ENCODE peak calls at places on chromosomes 2 and 18, in six cellular contexts. B, O, U, E, Z and M are unnamed samples.

GRCh38 chr2:51003345-51004192 is 28.4 kb downstream of the NRXN1 start:
- DNase-seq in U (no peak), B (no peak), Z (no peak), E (no peak), O (no peak), M (no peak)

GRCh38 chr18:42182728-42183700 is 228.0 kb downstream of the PIK3C3 start:
- DNase-seq in E (no peak), B (no peak), Z (no peak), U (no peak), O (no peak), M (no peak)

GRCh38 chr2:88493481-88493880 is 41.0 kb upstream of the FOXI3 start:
- DNase-seq in B (no peak), U (no peak), Z (no peak), E (no peak), O (no peak), M (no peak)

GRCh38 chr18:11946756-11947155 is 34.6 kb upstream of the IMPA2 start:
- DNase-seq in U (no peak), O (peak), E (no peak), B (peak), Z (peak), M (no peak)

GRCh38 chr2:49306925-49307324 is 152.6 kb upstream of the FSHR start:
- DNase-seq in O (no peak), Z (no peak), E (no peak), B (no peak), U (no peak), M (no peak)

GRCh38 chr2:26674771-26675170 is 17.8 kb upstream of the KCNK3 start:
- DNase-seq in Z (no peak), U (no peak), O (no peak), B (no peak), E (no peak), M (no peak)

GRCh38 chr18:71371951-71372605 is 1083.2 kb downstream of the SOCS6 start:
- DNase-seq in U (no peak), O (no peak), B (no peak), Z (no peak), E (no peak), M (no peak)

GRCh38 chr2:190791983-190792575 is 88.5 kb upstream of the GLS start:
- DNase-seq in B (no peak), Z (no peak), O (no peak), E (no peak), U (no peak), M (no peak)

GRCh38 chr2:12769492-12770105 is 52.9 kb downstream of the TRIB2 start:
- DNase-seq in U (no peak), O (no peak), E (no peak), B (peak), Z (peak), M (peak)

GRCh38 chr2:197514754-197515153 is 1.1 kb upstream of the MOB4 start:
- DNase-seq in O (no peak), B (no peak), Z (no peak), U (no peak), E (no peak), M (no peak)

GRCh38 chr2:3428577-3428976 is 49.1 kb downstream of the TRAPPC12 start:
- DNase-seq in E (no peak), U (no peak), B (no peak), O (no peak), Z (no peak), M (no peak)

GRCh38 chr18:9095297-9096012 is 7.0 kb upstream of the NDUFV2 start:
- DNase-seq in U (no peak), B (no peak), E (peak), Z (no peak), O (no peak), M (no peak)

GRCh38 chr18:58103339-58103930 is 59.4 kb downstream of the NEDD4L start:
- DNase-seq in B (no peak), Z (no peak), U (no peak), O (no peak), E (no peak), M (no peak)

GRCh38 chr2:237030382-237030781 is 55.3 kb upstream of the COPS8 start:
- DNase-seq in Z (no peak), O (no peak), U (no peak), B (no peak), E (no peak), M (no peak)

GRCh38 chr18:78995740-78996395 is 16.2 kb downstream of the SALL3 start:
- DNase-seq in Z (no peak), O (no peak), B (no peak), E (no peak), U (no peak), M (no peak)

GRCh38 chr2:104909317-104909716 is 55.4 kb downstream of the POU3F3 start:
- DNase-seq in U (no peak), O (no peak), B (no peak), Z (no peak), E (no peak), M (no peak)

GRCh38 chr18:24011095-24011917 is 3.2 kb upstream of the TTC39C start:
- DNase-seq in O (no peak), Z (no peak), B (no peak), U (no peak), E (no peak), M (no peak)

GRCh38 chr2:47190188-47190818 is 35.2 kb upstream of the STPG4 start:
- DNase-seq in U (no peak), O (no peak), E (no peak), B (no peak), Z (no peak), M (no peak)

GRCh38 chr2:39470580-39470979 is 33.5 kb upstream of the MAP4K3 start:
- DNase-seq in E (peak), B (no peak), U (no peak), O (no peak), Z (no peak), M (no peak)

GRCh38 chr2:193963472-193964119 is 1693.4 kb upstream of the SLC39A10 start:
- DNase-seq in E (no peak), O (no peak), Z (peak), B (no peak), U (no peak), M (no peak)

GRCh38 chr18:77197073-77197472 is 52.6 kb upstream of the GALR1 start:
- DNase-seq in E (no peak), O (no peak), B (no peak), Z (no peak), U (no peak), M (no peak)

GRCh38 chr2:183522441-183522840 is 398.2 kb downstream of the NUP35 start:
- DNase-seq in O (no peak), Z (no peak), U (no peak), E (no peak), B (no peak), M (no peak)

GRCh38 chr2:70893186-70893585 is 42.5 kb upstream of the ATP6V1B1 start:
- DNase-seq in B (no peak), E (no peak), O (no peak), Z (no peak), U (no peak), M (no peak)

GRCh38 chr2:125004091-125004800 is 979.2 kb downstream of the CNTNAP5 start:
- DNase-seq in E (no peak), O (no peak), U (no peak), Z (no peak), B (no peak), M (no peak)

GRCh38 chr2:64750001-64750816 is 96.5 kb upstream of the SERTAD2 start:
- DNase-seq in E (peak), B (peak), U (peak), Z (peak), O (peak), M (peak)

GRCh38 chr18:9184998-9185613 is 48.5 kb downstream of the ANKRD12 start:
- DNase-seq in Z (no peak), O (no peak), B (no peak), E (no peak), U (no peak), M (no peak)

GRCh38 chr2:101796825-101797600 is 99.5 kb downstream of the MAP4K4 start:
- DNase-seq in B (no peak), E (no peak), Z (no peak), U (no peak), O (no peak), M (no peak)

GRCh38 chr2:54575379-54575888 is 119.3 kb downstream of the SPTBN1 start:
- DNase-seq in O (no peak), U (no peak), Z (peak), B (no peak), E (no peak), M (no peak)

GRCh38 chr2:24054366-24055010 is 4.9 kb downstream of the FKBP1B start:
- DNase-seq in B (no peak), O (no peak), Z (no peak), E (no peak), U (no peak), M (no peak)

GRCh38 chr2:39743170-39743851 is 35.7 kb downstream of the THUMPD2 start:
- DNase-seq in O (no peak), B (no peak), U (no peak), E (no peak), Z (no peak), M (peak)

GRCh38 chr2:24429711-24430110 is 61.3 kb upstream of the NCOA1 start:
- DNase-seq in B (no peak), Z (no peak), E (no peak), U (no peak), O (no peak), M (no peak)

GRCh38 chr2:84202166-84202565 is 256.9 kb downstream of the SUCLG1 start:
- DNase-seq in U (no peak), B (no peak), E (no peak), Z (no peak), O (no peak), M (no peak)

GRCh38 chr2:237581751-237582746 is 8.5 kb downstream of the RAB17 start:
- DNase-seq in O (peak), U (peak), Z (peak), B (peak), E (peak), M (peak)

GRCh38 chr2:240426797-240427721 is 8.4 kb upstream of the GPC1 start:
- DNase-seq in E (peak), O (peak), Z (no peak), U (no peak), B (no peak), M (no peak)

GRCh38 chr2:221125691-221126090 is 446.4 kb downstream of the EPHA4 start:
- DNase-seq in O (no peak), Z (no peak), B (no peak), E (no peak), U (no peak), M (no peak)

GRCh38 chr2:239365071-239365781 is 35.6 kb downstream of the HDAC4 start:
- DNase-seq in B (no peak), U (no peak), E (no peak), O (no peak), Z (no peak), M (no peak)

GRCh38 chr2:196131949-196132925 is 39.1 kb downstream of the STK17B start:
- DNase-seq in U (no peak), B (no peak), E (peak), O (no peak), Z (no peak), M (no peak)

GRCh38 chr18:79077181-79077580 is 8.0 kb downstream of the ATP9B start:
- DNase-seq in E (no peak), U (no peak), O (no peak), Z (no peak), B (no peak), M (no peak)

GRCh38 chr2:22360735-22361374 is 1024.1 kb upstream of the KLHL29 start:
- DNase-seq in O (no peak), E (no peak), U (no peak), Z (no peak), B (no peak), M (no peak)

GRCh38 chr2:56008661-56009411 is 85.3 kb upstream of the EFEMP1 start:
- DNase-seq in U (peak), O (no peak), E (no peak), B (peak), Z (peak), M (peak)

GRCh38 chr2:56011624-56012023 is 88.0 kb upstream of the EFEMP1 start:
- DNase-seq in O (no peak), E (no peak), U (no peak), B (no peak), Z (no peak), M (no peak)

GRCh38 chr2:56012216-56012615 is 88.6 kb upstream of the EFEMP1 start:
- DNase-seq in Z (no peak), O (no peak), E (no peak), U (no peak), B (no peak), M (no peak)

GRCh38 chr2:56013475-56013874 is 89.9 kb upstream of the EFEMP1 start:
- DNase-seq in O (no peak), U (no peak), E (no peak), B (no peak), Z (no peak), M (no peak)

DNA sequence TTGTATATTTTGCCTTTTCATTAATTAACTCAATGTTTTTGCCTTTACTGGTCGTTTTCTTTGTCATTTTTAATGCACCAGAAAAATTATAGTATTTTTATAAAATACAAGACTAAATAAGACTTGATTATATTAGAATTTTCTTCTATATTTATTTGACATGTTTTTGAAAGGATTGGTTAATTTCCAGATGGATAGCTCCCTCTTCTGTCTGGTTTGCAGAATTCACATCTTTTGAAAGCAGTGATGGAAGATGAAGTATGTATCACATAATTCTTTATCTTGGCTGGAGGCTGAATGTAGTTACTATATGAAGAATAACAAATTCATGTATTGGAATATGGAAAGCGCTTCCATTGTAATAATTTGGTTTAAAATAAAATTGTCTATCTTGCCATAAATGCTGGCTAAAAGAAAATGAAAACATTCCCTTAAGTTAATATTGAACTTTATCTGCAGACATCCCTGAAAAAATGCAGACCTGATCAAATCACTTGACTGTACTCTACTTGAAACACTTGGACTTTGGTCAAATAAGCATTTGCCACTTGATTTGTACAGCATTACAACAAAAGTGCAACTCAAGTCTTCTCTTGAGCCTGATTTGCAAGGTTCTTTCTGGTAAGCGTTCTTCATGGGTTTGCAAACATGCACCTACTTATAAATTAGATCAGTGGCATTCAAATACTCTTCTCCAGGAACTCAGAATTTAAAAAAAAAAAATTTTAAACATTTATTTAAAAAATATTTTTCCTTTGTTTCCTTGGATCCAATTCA is 86.4 kb upstream of the EFEMP1 start:
- DNase-seq in U (no peak), Z (no peak), E (peak), B (no peak), O (no peak), M (no peak)
- TF ChIP-seq CTCF in U (no peak), Z (peak), E (peak), B (peak), O (no peak), M (peak)

DNA sequence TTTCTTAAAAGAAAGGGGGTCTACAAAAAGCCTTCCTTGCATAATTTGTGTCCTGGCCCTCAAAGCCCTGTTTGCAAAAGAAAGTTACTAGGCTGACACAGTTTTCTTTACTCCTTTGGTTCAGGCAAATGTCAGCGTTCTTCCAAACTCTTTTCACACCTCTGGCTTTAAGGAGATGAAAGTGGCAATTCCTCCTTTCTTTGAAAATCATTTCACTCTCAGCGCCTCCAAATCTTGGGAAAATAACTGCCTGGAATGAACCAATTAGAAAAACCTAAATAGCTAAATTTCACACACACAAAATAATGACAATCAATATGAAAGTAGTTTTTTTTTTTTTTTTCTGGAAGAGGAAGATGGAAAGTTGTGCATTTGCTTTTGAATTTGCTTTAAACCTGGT is 1.6 kb downstream of the MEIS1 start:
- DNase-seq in E (peak), U (no peak), B (no peak), Z (no peak), O (no peak), M (no peak)
- H3K4me3 ChIP-seq in E (peak), U (peak), B (peak), Z (no peak), O (peak), M (peak)

GRCh38 chr2:23283-23682 is 23.0 kb downstream of the FAM110C start:
- DNase-seq in Z (no peak), E (no peak), O (peak), B (no peak), U (no peak), M (no peak)

GRCh38 chr2:19508-19907 is 26.8 kb downstream of the FAM110C start:
- DNase-seq in E (no peak), B (no peak), U (no peak), Z (no peak), O (peak), M (no peak)

GRCh38 chr2:24122-24521 is 22.2 kb downstream of the FAM110C start:
- DNase-seq in U (no peak), O (peak), E (peak), Z (no peak), B (no peak), M (no peak)

GRCh38 chr2:18402-19271 is 27.7 kb downstream of the FAM110C start:
- DNase-seq in B (no peak), O (no peak), Z (peak), U (no peak), E (no peak), M (no peak)
- TF ChIP-seq CTCF in B (peak), O (peak), Z (peak), U (no peak), E (peak), M (peak)

GRCh38 chr2:231412616-231412963 is 17.1 kb downstream of the B3GNT7 start:
- DNase-seq in E (no peak), O (no peak), B (no peak), Z (no peak), U (no peak), M (no peak)
- H3K4me3 ChIP-seq in E (peak), O (peak), B (peak), Z (no peak), U (no peak), M (peak)

GRCh38 chr2:120177011-120177621 is 46.1 kb downstream of the TMEM185B start:
- DNase-seq in B (peak), E (peak), Z (peak), U (peak), O (no peak), M (no peak)
- TF ChIP-seq CTCF in B (no peak), E (peak), Z (peak), U (peak), O (no peak), M (no peak)

GRCh38 chr2:29920130-29920577 is 1.2 kb downstream of the ALK start:
- DNase-seq in E (peak), Z (peak), U (peak), B (peak), O (peak), M (peak)
- H3K4me3 ChIP-seq in E (peak), Z (no peak), U (no peak), B (peak), O (peak), M (peak)

GRCh38 chr2:173571021-173571821 is 216.5 kb downstream of the CDCA7 start:
- DNase-seq in B (no peak), O (peak), Z (peak), E (no peak), U (no peak), M (no peak)

GRCh38 chr2:173571887-173572680 is 217.4 kb downstream of the CDCA7 start:
- DNase-seq in E (no peak), U (no peak), O (no peak), B (no peak), Z (no peak), M (no peak)

GRCh38 chr2:173572848-173573247 is 218.2 kb downstream of the CDCA7 start:
- DNase-seq in Z (no peak), B (no peak), U (no peak), O (no peak), E (peak), M (no peak)

DNA sequence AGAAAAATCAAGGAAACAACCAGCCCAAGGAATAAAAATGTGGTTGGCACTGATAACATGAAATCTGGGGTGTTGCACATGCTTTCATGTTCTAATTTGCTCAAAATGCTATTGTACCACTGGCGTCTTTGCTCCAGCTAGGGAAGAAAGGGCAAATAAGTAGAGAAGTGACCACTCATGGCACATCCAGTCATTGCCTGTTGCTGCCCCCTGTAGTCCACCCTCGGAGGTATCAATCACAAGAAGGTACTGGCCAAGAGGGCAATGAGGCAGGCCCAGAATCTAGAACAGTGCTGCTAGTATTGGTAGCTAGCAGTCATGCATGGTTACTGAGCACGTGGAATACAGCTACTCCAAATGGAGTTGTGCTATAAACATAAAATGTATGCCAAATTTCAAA is 213.4 kb downstream of the CDCA7 start:
- DNase-seq in U (no peak), O (no peak), B (peak), E (no peak), Z (peak), M (no peak)
- TF ChIP-seq CTCF in U (no peak), O (no peak), B (peak), E (peak), Z (no peak), M (no peak)

GRCh38 chr18:46754661-46755292 is 2.1 kb downstream of the ST8SIA5 start:
- DNase-seq in Z (peak), O (no peak), E (no peak), B (no peak), U (no peak), M (no peak)

GRCh38 chr18:46755315-46756171 is 1.3 kb downstream of the ST8SIA5 start:
- DNase-seq in B (no peak), O (no peak), U (no peak), Z (peak), E (no peak), M (no peak)

GRCh38 chr18:46756559-46757201 is at the start of gene ST8SIA5:
- DNase-seq in U (no peak), B (peak), E (no peak), Z (peak), O (no peak), M (peak)

GRCh38 chr18:46754188-46754587 is 2.7 kb downstream of the ST8SIA5 start:
- DNase-seq in B (no peak), E (peak), Z (no peak), U (no peak), O (no peak), M (no peak)

DNA sequence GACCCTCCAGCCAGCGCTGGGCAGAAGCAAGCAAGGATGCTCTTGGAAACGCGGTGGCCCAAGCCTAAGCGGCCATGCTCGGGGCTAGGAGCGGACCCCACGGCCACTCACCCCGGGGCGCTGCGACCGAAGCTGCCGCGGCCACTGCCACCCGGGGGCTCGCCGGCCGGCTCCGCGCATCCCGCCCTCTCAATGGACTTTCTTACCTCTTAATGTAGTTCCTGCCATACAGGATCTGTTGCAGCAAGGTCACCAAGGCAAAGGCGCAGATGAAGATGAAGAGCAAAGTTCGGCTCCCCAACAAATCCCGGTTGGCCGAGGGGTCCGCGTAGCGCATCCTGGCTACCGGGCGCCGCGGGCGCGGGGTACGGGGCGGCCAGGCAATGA is 688 bp downstream of the ST8SIA5 start:
- DNase-seq in Z (no peak), E (no peak), O (no peak), B (no peak), U (no peak), M (no peak)
- H3K4me3 ChIP-seq in Z (no peak), E (no peak), O (no peak), B (peak), U (no peak), M (peak)